ENCODE peak calls at places on chromosomes 6 and 20, in eight cellular contexts. E is fibroblast of the aortic adventitia; B is retinal pigment epithelial cell; D is PC-9; G is AG04449; S is fibroblast of lung; O is effector memory CD4-positive, alpha-beta T cell; I is NB4. P is an unnamed sample.

GRCh38 chr6:4102687-4103244 is 23.8 kb upstream of the FAM217A start:
- DNase-seq in E (no peak), B (peak), D (no peak), G (no peak), S (no peak), O (no peak), I (no peak), P (no peak)

GRCh38 chr6:127463056-127463455 is 3.9 kb upstream of the KIAA0408 start:
- DNase-seq in E (no peak), B (no peak), D (no peak), G (no peak), S (no peak), O (no peak), I (no peak), P (no peak)

GRCh38 chr20:50017160-50017559 is 34.4 kb downstream of the SNAI1 start:
- DNase-seq in E (no peak), B (no peak), D (no peak), G (no peak), S (no peak), O (no peak), I (no peak), P (no peak)

GRCh38 chr20:50980851-50981713 is 22.5 kb downstream of the MOCS3 start:
- DNase-seq in E (peak), B (no peak), D (peak), G (no peak), S (peak), O (no peak), I (peak), P (no peak)

GRCh38 chr6:37137201-37137880 is 32.6 kb upstream of the PIM1 start:
- DNase-seq in E (peak), B (peak), D (peak), G (peak), S (peak), O (peak), I (no peak), P (peak)

GRCh38 chr6:137802408-137803182 is 64.5 kb upstream of the TNFAIP3 start:
- DNase-seq in E (no peak), B (no peak), D (no peak), G (no peak), S (no peak), O (no peak), I (no peak), P (no peak)

GRCh38 chr20:10673176-10673830 is 496 bp downstream of the JAG1 start:
- DNase-seq in E (no peak), B (no peak), D (peak), G (no peak), S (peak), O (no peak), I (peak), P (no peak)

GRCh38 chr20:50930139-50931047 is 844 bp downstream of the ADNP start:
- DNase-seq in E (no peak), B (no peak), D (peak), G (no peak), S (no peak), O (peak), I (peak), P (no peak)

GRCh38 chr6:75201901-75202672 is 3.8 kb downstream of the COL12A1 start:
- DNase-seq in E (no peak), B (no peak), D (no peak), G (no peak), S (peak), O (no peak), I (no peak), P (no peak)

GRCh38 chr6:16683524-16684194 is 77.6 kb downstream of the ATXN1 start:
- DNase-seq in E (peak), B (peak), D (peak), G (no peak), S (peak), O (no peak), I (peak), P (peak)

GRCh38 chr6:35719830-35720733 is 16.8 kb upstream of the ARMC12 start:
- DNase-seq in E (no peak), B (no peak), D (no peak), G (no peak), S (peak), O (no peak), I (peak), P (no peak)

GRCh38 chr6:158697798-158698197 is 47.9 kb downstream of the SYTL3 start:
- DNase-seq in E (peak), B (no peak), D (no peak), G (no peak), S (peak), O (no peak), I (no peak), P (no peak)

GRCh38 chr6:130035211-130035610 is 16.8 kb downstream of the L3MBTL3 start:
- DNase-seq in E (no peak), B (no peak), D (no peak), G (no peak), S (no peak), O (no peak), I (no peak), P (no peak)

GRCh38 chr20:21615617-21616080 is 89.8 kb upstream of the PAX1 start:
- DNase-seq in E (peak), B (no peak), D (peak), G (peak), S (peak), O (no peak), I (peak), P (no peak)

GRCh38 chr20:23362392-23363256 is 642 bp downstream of the GZF1 start:
- DNase-seq in E (peak), B (no peak), D (no peak), G (no peak), S (peak), O (peak), I (peak), P (no peak)

GRCh38 chr20:62525014-62525413 is 49.2 kb upstream of the GATA5 start:
- DNase-seq in E (no peak), B (no peak), D (no peak), G (no peak), S (no peak), O (no peak), I (no peak), P (no peak)

GRCh38 chr6:100460650-100461204 is 4.0 kb downstream of the SIM1 start:
- DNase-seq in E (no peak), B (no peak), D (no peak), G (no peak), S (no peak), O (no peak), I (peak), P (no peak)

GRCh38 chr20:63626424-63627128 is at the start of gene GMEB2:
- DNase-seq in E (no peak), B (no peak), D (no peak), G (no peak), S (no peak), O (peak), I (peak), P (no peak)

GRCh38 chr6:9398794-9399373 is 963.5 kb upstream of the SLC35B3 start:
- DNase-seq in E (no peak), B (no peak), D (no peak), G (no peak), S (peak), O (no peak), I (no peak), P (no peak)

GRCh38 chr6:163414367-163415175 is at the start of gene QKI:
- DNase-seq in E (peak), B (no peak), D (peak), G (no peak), S (peak), O (peak), I (peak), P (no peak)

GRCh38 chr6:112338310-112338709 is 8.8 kb upstream of the RFPL4B start:
- DNase-seq in E (peak), B (peak), D (no peak), G (no peak), S (peak), O (no peak), I (no peak), P (peak)

GRCh38 chr6:125746731-125747588 is 2.5 kb upstream of the HEY2 start:
- DNase-seq in E (peak), B (no peak), D (peak), G (no peak), S (peak), O (peak), I (peak), P (peak)

GRCh38 chr6:146874278-146875018 is 275.7 kb downstream of the ADGB start:
- DNase-seq in E (no peak), B (no peak), D (no peak), G (no peak), S (no peak), O (no peak), I (no peak), P (no peak)

GRCh38 chr6:118893882-118894424 is at the start of gene ASF1A:
- DNase-seq in E (peak), B (peak), D (peak), G (peak), S (peak), O (peak), I (peak), P (peak)

GRCh38 chr6:50030777-50031562 is 9.2 kb upstream of the DEFB110 start:
- DNase-seq in E (no peak), B (no peak), D (peak), G (no peak), S (no peak), O (no peak), I (peak), P (no peak)

GRCh38 chr20:1214838-1215261 is 11.0 kb upstream of the RAD21L1 start:
- DNase-seq in E (no peak), B (no peak), D (no peak), G (no peak), S (no peak), O (no peak), I (no peak), P (no peak)

GRCh38 chr6:111805511-111806181 is 67.6 kb downstream of the FYN start:
- DNase-seq in E (peak), B (peak), D (peak), G (no peak), S (peak), O (no peak), I (peak), P (peak)

GRCh38 chr6:111589366-111589765 is 16.3 kb downstream of the TRAF3IP2 start:
- DNase-seq in E (peak), B (peak), D (peak), G (no peak), S (peak), O (no peak), I (no peak), P (no peak)

GRCh38 chr6:140893432-140893831 is 1239.3 kb upstream of the GJE1 start:
- DNase-seq in E (no peak), B (no peak), D (no peak), G (no peak), S (no peak), O (no peak), I (no peak), P (no peak)

GRCh38 chr6:140897349-140897748 is 1235.4 kb upstream of the GJE1 start:
- DNase-seq in E (peak), B (no peak), D (no peak), G (no peak), S (no peak), O (no peak), I (peak), P (no peak)

GRCh38 chr6:140897804-140898573 is 1234.7 kb upstream of the GJE1 start:
- DNase-seq in E (no peak), B (no peak), D (peak), G (no peak), S (no peak), O (no peak), I (peak), P (no peak)
- H3K4me3 ChIP-seq in E (peak), B (no peak), D (peak), G (no peak), S (no peak), O (no peak), I (peak), P (no peak)

GRCh38 chr20:3210346-3210745 is 1.0 kb downstream of the ITPA start:
- DNase-seq in E (no peak), B (no peak), D (no peak), G (no peak), S (no peak), O (no peak), I (no peak), P (no peak)
- H3K4me3 ChIP-seq in E (peak), B (peak), D (peak), G (peak), S (peak), O (peak), I (peak), P (peak)

GRCh38 chr6:44043479-44044153 is 83.6 kb downstream of the MRPL14 start:
- DNase-seq in E (peak), B (no peak), D (peak), G (no peak), S (no peak), O (no peak), I (no peak), P (no peak)

GRCh38 chr6:44044940-44045671 is 82.1 kb downstream of the MRPL14 start:
- DNase-seq in E (no peak), B (no peak), D (no peak), G (no peak), S (no peak), O (no peak), I (no peak), P (no peak)

GRCh38 chr6:44044154-44044539 is 83.1 kb downstream of the MRPL14 start:
- DNase-seq in E (no peak), B (no peak), D (no peak), G (no peak), S (no peak), O (no peak), I (no peak), P (no peak)

GRCh38 chr6:44042261-44043035 is 84.8 kb downstream of the MRPL14 start:
- DNase-seq in E (no peak), B (no peak), D (no peak), G (no peak), S (no peak), O (no peak), I (no peak), P (no peak)

DNA sequence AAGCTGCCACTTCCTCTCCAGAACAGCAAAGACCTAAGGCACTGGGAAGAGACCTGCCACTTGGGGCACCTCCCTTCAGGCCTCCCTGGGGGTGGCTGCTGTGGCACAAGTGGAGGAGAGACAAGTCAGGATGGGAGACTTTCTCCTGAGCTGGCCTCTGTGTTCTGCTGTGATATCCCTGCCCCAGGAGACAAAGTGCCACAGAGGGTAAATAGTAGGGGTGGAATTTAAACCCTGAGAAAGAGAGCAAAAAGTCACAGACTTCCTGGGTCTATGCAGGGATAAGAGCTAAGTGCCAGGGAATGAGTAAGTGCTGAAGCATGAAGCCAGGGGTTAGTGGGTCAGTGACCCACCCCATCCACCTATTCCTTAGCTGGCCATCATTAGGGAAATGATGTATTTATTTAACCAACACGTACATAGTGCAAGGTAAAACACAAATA is 84.2 kb downstream of the MRPL14 start:
- DNase-seq in E (peak), B (no peak), D (peak), G (no peak), S (no peak), O (no peak), I (peak), P (no peak)
- H3K4me3 ChIP-seq in E (no peak), B (no peak), D (peak), G (no peak), S (no peak), O (no peak), I (no peak), P (no peak)

GRCh38 chr6:155440758-155441157 is 14.9 kb downstream of the NOX3 start:
- DNase-seq in E (no peak), B (no peak), D (no peak), G (no peak), S (no peak), O (no peak), I (no peak), P (no peak)

GRCh38 chr6:155442562-155442961 is 13.1 kb downstream of the NOX3 start:
- DNase-seq in E (no peak), B (no peak), D (no peak), G (no peak), S (no peak), O (no peak), I (no peak), P (no peak)

GRCh38 chr6:155436981-155437749 is 18.5 kb downstream of the NOX3 start:
- DNase-seq in E (peak), B (peak), D (no peak), G (no peak), S (no peak), O (no peak), I (no peak), P (no peak)

GRCh38 chr6:155443168-155443567 is 12.5 kb downstream of the NOX3 start:
- DNase-seq in E (no peak), B (no peak), D (no peak), G (no peak), S (no peak), O (no peak), I (no peak), P (no peak)

GRCh38 chr6:155439376-155439775 is 16.3 kb downstream of the NOX3 start:
- DNase-seq in E (no peak), B (no peak), D (no peak), G (no peak), S (no peak), O (no peak), I (no peak), P (no peak)
- H3K4me3 ChIP-seq in E (no peak), B (no peak), D (no peak), G (no peak), S (no peak), O (no peak), I (no peak), P (no peak)

DNA sequence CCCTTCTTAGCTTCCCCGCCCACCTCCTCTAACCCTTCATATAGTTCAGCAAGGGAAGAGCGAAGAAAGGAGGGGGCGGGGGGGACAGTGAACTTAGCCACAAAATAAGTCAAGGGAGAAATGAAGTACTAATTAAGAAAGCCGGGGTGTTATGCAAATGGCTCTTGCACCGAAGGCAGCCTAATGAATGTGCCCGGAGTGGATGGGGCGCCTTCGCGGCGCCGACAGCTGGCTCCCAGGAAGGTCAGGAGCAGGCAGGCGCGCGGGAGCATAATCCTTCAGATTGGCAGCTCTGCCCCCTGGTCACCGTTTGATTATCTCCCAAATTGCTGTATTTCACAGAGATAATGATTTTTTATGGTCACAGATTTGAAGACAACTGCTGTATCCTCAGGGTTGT is 395.1 kb downstream of the TFAP2B start:
- DNase-seq in E (no peak), B (no peak), D (no peak), G (no peak), S (no peak), O (no peak), I (no peak), P (no peak)
- H3K4me3 ChIP-seq in E (no peak), B (peak), D (no peak), G (no peak), S (no peak), O (no peak), I (no peak), P (no peak)

GRCh38 chr6:44041461-44042260 is 85.6 kb downstream of the MRPL14 start:
- DNase-seq in E (peak), B (no peak), D (peak), G (peak), S (peak), O (no peak), I (peak), P (peak)
- H3K4me3 ChIP-seq in E (no peak), B (no peak), D (peak), G (no peak), S (no peak), O (no peak), I (no peak), P (no peak)

GRCh38 chr6:122049341-122049740 is 350.1 kb upstream of the HSF2 start:
- DNase-seq in E (no peak), B (no peak), D (no peak), G (no peak), S (peak), O (no peak), I (no peak), P (no peak)
- H3K4me3 ChIP-seq in E (no peak), B (no peak), D (no peak), G (no peak), S (peak), O (no peak), I (no peak), P (no peak)

GRCh38 chr6:32609731-32610640 is 20.3 kb upstream of the HLA-DRB1 start:
- DNase-seq in E (peak), B (peak), D (peak), G (peak), S (peak), O (peak), I (peak), P (peak)
- H3K4me3 ChIP-seq in E (no peak), B (no peak), D (no peak), G (no peak), S (no peak), O (peak), I (no peak), P (peak)

GRCh38 chr20:35454881-35455609 is at the start of gene CEP250:
- DNase-seq in E (peak), B (peak), D (peak), G (peak), S (peak), O (peak), I (peak), P (peak)

GRCh38 chr20:35448788-35449373 is 6.5 kb upstream of the CEP250 start:
- DNase-seq in E (no peak), B (no peak), D (no peak), G (no peak), S (no peak), O (no peak), I (no peak), P (no peak)

GRCh38 chr20:35451295-35451694 is 4.1 kb upstream of the CEP250 start:
- DNase-seq in E (no peak), B (no peak), D (peak), G (no peak), S (no peak), O (no peak), I (no peak), P (no peak)

GRCh38 chr20:35458388-35458787 is 3.0 kb downstream of the CEP250 start:
- DNase-seq in E (no peak), B (no peak), D (no peak), G (no peak), S (no peak), O (no peak), I (no peak), P (no peak)

GRCh38 chr20:35453647-35454046 is 1.8 kb upstream of the CEP250 start:
- DNase-seq in E (no peak), B (no peak), D (no peak), G (no peak), S (no peak), O (no peak), I (no peak), P (no peak)
- H3K4me3 ChIP-seq in E (no peak), B (peak), D (peak), G (peak), S (peak), O (no peak), I (no peak), P (peak)

P was measured in epithelial cell of proximal tubule.